ENCODE peak calls at places on chromosomes 5 and 9, in seven cellular contexts. One of them, this sample, is unnamed.

GRCh38 chr5:154193176-154193575 is 2.6 kb downstream of the GALNT10 start:
- DNase-seq in left cardiac atrium: no peak
- DNase-seq in LoVo: no peak
- DNase-seq in HCEC 1CT: no peak
- DNase-seq in GM03348: no peak
- DNase-seq in germinal center: no peak
- DNase-seq in endothelial cell: no peak
- DNase-seq in this sample: no peak

GRCh38 chr5:111934511-111934910 is 177.5 kb upstream of the NREP start:
- DNase-seq in left cardiac atrium: no peak
- DNase-seq in LoVo: no peak
- DNase-seq in HCEC 1CT: no peak
- DNase-seq in GM03348: no peak
- DNase-seq in germinal center: no peak
- DNase-seq in endothelial cell: no peak
- DNase-seq in this sample: no peak

GRCh38 chr5:36238896-36239295 is 2.8 kb downstream of the NADK2 start:
- DNase-seq in left cardiac atrium: no peak
- DNase-seq in LoVo: no peak
- DNase-seq in HCEC 1CT: no peak
- DNase-seq in GM03348: no peak
- DNase-seq in germinal center: no peak
- DNase-seq in endothelial cell: no peak
- DNase-seq in this sample: no peak

GRCh38 chr9:134055981-134056461 is 11.8 kb downstream of the BRD3 start:
- DNase-seq in left cardiac atrium: peak
- DNase-seq in LoVo: peak
- DNase-seq in HCEC 1CT: peak
- DNase-seq in GM03348: peak
- DNase-seq in germinal center: no peak
- DNase-seq in endothelial cell: no peak
- DNase-seq in this sample: peak

GRCh38 chr5:77945874-77946273 is 169.7 kb upstream of the TBCA start:
- DNase-seq in left cardiac atrium: no peak
- DNase-seq in LoVo: no peak
- DNase-seq in HCEC 1CT: no peak
- DNase-seq in GM03348: no peak
- DNase-seq in germinal center: no peak
- DNase-seq in endothelial cell: no peak
- DNase-seq in this sample: no peak

GRCh38 chr5:11261226-11261625 is 500.2 kb upstream of the DAP start:
- DNase-seq in left cardiac atrium: no peak
- DNase-seq in LoVo: no peak
- DNase-seq in HCEC 1CT: no peak
- DNase-seq in GM03348: no peak
- DNase-seq in germinal center: no peak
- DNase-seq in endothelial cell: no peak
- DNase-seq in this sample: no peak

GRCh38 chr5:142548739-142549275 is 137.1 kb downstream of the FGF1 start:
- DNase-seq in left cardiac atrium: peak
- DNase-seq in LoVo: peak
- DNase-seq in HCEC 1CT: peak
- DNase-seq in GM03348: peak
- DNase-seq in germinal center: peak
- DNase-seq in endothelial cell: peak
- DNase-seq in this sample: no peak

GRCh38 chr5:158492850-158493249 is 606.9 kb downstream of the EBF1 start:
- DNase-seq in left cardiac atrium: no peak
- DNase-seq in LoVo: no peak
- DNase-seq in HCEC 1CT: no peak
- DNase-seq in GM03348: no peak
- DNase-seq in germinal center: no peak
- DNase-seq in endothelial cell: no peak
- DNase-seq in this sample: no peak

This sample was measured in lower lobe of right lung.